ENCODE peak calls at places on chromosomes 5 and 9, in ten cellular contexts. Y is ovary; F is astrocyte of the spinal cord; X is OCI-LY7; M is dorsolateral prefrontal cortex; G is CD8-positive, alpha-beta T cell; I is fibroblast of mammary gland; D is right atrium auricular region; T is HL-60; R is fibroblast of lung. S is an unnamed sample.

GRCh38 chr5:26024774-26025173 is 1013.6 kb downstream of the CDH9 start:
- DNase-seq in Y (no peak), F (no peak), X (no peak), M (no peak), G (no peak), I (no peak), D (no peak), T (no peak), R (no peak), S (no peak)

GRCh38 chr5:78808380-78808779 is 159.8 kb upstream of the LHFPL2 start:
- DNase-seq in Y (no peak), F (no peak), X (no peak), M (no peak), G (no peak), I (no peak), D (no peak), T (no peak), R (no peak), S (no peak)

GRCh38 chr5:17257705-17258273 is 40.4 kb downstream of the BASP1 start:
- DNase-seq in Y (no peak), F (no peak), X (no peak), M (no peak), G (no peak), I (no peak), D (no peak), T (no peak), R (no peak), S (peak)

GRCh38 chr5:1722877-1723276 is 76.8 kb downstream of the MRPL36 start:
- DNase-seq in Y (no peak), F (no peak), X (no peak), M (no peak), G (no peak), I (no peak), D (peak), T (no peak), R (no peak), S (no peak)

GRCh38 chr5:112737472-112738179 is at the start of gene APC:
- DNase-seq in Y (peak), F (peak), X (peak), M (peak), G (peak), I (peak), D (peak), T (peak), R (peak), S (peak)

GRCh38 chr9:101479337-101480045 is 43.9 kb upstream of the ALDOB start:
- DNase-seq in Y (no peak), F (peak), X (no peak), M (no peak), G (no peak), I (no peak), D (no peak), T (no peak), R (no peak), S (no peak)

GRCh38 chr5:14265574-14265973 is 122.4 kb downstream of the TRIO start:
- DNase-seq in Y (no peak), F (peak), X (no peak), M (no peak), G (no peak), I (peak), D (no peak), T (no peak), R (peak), S (peak)

GRCh38 chr5:170633235-170634041 is 129.6 kb downstream of the KCNIP1 start:
- DNase-seq in Y (peak), F (peak), X (no peak), M (no peak), G (no peak), I (peak), D (peak), T (no peak), R (peak), S (peak)

GRCh38 chr5:7857361-7857760 is 6.4 kb upstream of the CFAP90 start:
- DNase-seq in Y (no peak), F (no peak), X (no peak), M (no peak), G (no peak), I (no peak), D (no peak), T (no peak), R (no peak), S (no peak)

GRCh38 chr5:100479079-100479688 is 56.0 kb upstream of the FAM174A start:
- DNase-seq in Y (no peak), F (peak), X (peak), M (no peak), G (no peak), I (peak), D (no peak), T (no peak), R (peak), S (peak)

GRCh38 chr5:139650031-139650688 is 2.0 kb downstream of the CXXC5 start:
- DNase-seq in Y (peak), F (peak), X (peak), M (peak), G (no peak), I (no peak), D (no peak), T (no peak), R (no peak), S (no peak)

GRCh38 chr5:113000466-113000865 is 23.9 kb downstream of the DCP2 start:
- DNase-seq in Y (no peak), F (peak), X (no peak), M (no peak), G (no peak), I (peak), D (no peak), T (no peak), R (no peak), S (no peak)

GRCh38 chr5:138650999-138651766 is 76.0 kb upstream of the HSPA9 start:
- DNase-seq in Y (no peak), F (no peak), X (no peak), M (no peak), G (no peak), I (no peak), D (no peak), T (no peak), R (no peak), S (no peak)

GRCh38 chr5:36073595-36074216 is 7.0 kb upstream of the UGT3A2 start:
- DNase-seq in Y (no peak), F (no peak), X (peak), M (no peak), G (no peak), I (no peak), D (no peak), T (peak), R (peak), S (peak)

GRCh38 chr9:121833061-121833460 is 181.6 kb downstream of the DAB2IP start:
- DNase-seq in Y (no peak), F (no peak), X (no peak), M (no peak), G (no peak), I (no peak), D (no peak), T (no peak), R (no peak), S (no peak)

GRCh38 chr5:1246711-1247431 is 21.7 kb downstream of the SLC6A18 start:
- DNase-seq in Y (no peak), F (no peak), X (peak), M (peak), G (no peak), I (peak), D (no peak), T (no peak), R (no peak), S (peak)

GRCh38 chr9:86082870-86083269 is 16.5 kb downstream of the GOLM1 start:
- DNase-seq in Y (no peak), F (peak), X (no peak), M (no peak), G (no peak), I (no peak), D (no peak), T (no peak), R (no peak), S (peak)

GRCh38 chr9:136656795-136657611 is 5.7 kb upstream of the EGFL7 start:
- DNase-seq in Y (no peak), F (no peak), X (no peak), M (no peak), G (no peak), I (no peak), D (no peak), T (peak), R (no peak), S (no peak)
- H3K4me3 ChIP-seq in Y (no peak), F (no peak), X (no peak), M (no peak), G (no peak), I (no peak), D (peak), T (no peak), R (no peak), S (no peak)

DNA sequence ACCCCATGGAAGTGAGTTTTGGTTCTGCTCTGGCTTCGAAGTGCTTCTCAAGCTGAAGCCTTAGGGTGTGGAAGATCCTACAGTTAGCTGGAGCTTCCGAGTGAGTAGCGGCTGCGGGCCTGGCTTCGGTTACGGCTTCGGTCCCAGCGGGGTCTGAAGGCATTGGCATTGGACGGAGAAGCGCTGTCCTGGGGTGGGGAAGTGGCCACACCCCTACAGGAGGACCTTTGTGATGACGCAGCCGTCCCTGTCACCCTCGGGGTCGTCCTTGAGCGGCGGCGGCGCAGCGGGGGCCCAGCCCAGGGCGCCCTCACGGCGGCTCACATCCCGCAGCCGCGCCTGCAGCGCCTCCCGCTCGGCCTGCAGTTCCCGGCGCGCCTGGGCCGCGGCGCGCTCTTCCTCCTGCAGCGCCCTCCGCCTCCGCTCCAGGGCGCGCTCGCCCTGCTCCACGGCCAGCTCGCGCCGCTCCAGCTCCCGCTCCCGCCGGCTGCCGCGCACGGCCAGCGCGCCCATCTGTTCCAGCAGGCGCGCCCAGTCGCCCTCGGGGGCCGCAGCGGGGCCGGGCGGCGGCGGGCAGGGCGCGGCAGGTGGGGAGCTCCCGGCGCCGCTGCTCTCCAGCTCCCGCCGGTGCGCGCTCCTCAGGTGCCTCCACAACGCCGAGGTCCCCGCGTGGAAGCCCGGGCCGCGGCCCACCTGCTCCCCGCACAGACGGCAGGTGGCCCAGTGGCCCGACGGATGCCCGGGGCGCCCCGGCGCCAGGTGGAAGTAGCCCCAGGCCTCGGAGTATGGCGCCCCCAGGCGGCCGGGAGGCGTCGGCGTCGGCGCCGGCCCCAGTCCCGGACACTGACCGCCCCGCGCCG is 9.9 kb downstream of the ZBED3 start:
- DNase-seq in Y (peak), F (peak), X (peak), M (peak), G (peak), I (peak), D (peak), T (peak), R (peak), S (peak)
- TF ChIP-seq CTCF in Y (peak), F (peak), X (peak), M (peak), G (peak), I (no peak), D (peak), T (peak), R (peak), S (peak)

DNA sequence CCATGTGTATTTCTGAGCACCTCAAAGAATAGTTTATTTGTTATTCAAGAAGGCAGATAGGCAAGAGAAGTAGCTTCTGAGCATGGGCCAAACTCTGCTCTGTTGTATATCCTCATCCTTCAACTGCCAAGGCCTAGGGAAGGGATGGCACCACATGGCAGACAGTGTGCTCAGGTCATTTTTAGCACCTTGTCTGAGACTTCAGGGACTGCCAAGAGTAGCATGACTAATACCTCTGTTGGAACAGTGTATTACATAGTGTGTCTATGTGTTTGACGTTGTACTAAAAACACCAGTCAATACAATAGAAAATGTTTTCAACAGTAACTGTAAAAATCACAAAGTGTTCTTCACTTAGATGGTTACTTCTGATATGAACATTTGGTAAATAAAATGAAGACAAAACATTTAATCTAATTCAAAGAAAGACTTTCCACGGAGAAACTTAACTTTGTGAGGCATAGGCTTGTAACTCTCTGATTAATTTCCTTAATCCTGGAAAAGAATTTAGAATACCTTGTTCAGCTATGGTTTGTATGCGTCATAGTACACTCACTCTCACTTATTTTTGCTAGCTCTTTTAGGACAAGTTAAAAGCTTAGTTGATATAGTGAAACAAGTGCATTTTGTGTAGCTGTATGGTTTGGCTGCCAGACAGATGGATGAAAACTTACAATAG is 318.4 kb upstream of the RIOK2 start:
- DNase-seq in Y (no peak), F (peak), X (no peak), M (no peak), G (no peak), I (peak), D (no peak), T (no peak), R (no peak), S (no peak)
- H3K4me3 ChIP-seq in Y (no peak), F (no peak), X (no peak), M (no peak), G (no peak), I (no peak), D (no peak), T (no peak), R (no peak), S (no peak)

DNA sequence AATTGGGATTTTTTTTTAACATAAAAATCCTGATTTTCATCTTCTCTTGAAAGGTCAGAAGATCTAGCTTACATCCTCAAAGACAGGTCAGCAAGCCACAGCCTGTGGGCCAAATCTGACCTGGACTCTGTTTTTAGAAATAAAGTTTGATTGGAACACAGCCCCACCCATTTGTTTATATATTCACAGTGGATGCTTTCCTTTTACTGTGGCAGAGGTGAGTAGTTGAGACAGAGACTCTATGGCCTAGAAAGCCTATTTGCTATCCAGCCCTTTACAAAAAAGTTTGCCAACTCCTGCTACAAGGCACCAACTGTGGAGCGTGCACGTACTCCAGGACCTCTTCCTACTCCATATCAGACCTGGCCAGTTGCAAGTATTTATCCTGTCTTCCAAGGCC is 13.4 kb upstream of the CCNJL start:
- DNase-seq in Y (no peak), F (no peak), X (no peak), M (no peak), G (no peak), I (no peak), D (no peak), T (no peak), R (no peak), S (no peak)
- TF ChIP-seq CTCF in Y (no peak), F (no peak), X (no peak), M (no peak), G (no peak), I (no peak), D (no peak), T (no peak), R (no peak), S (no peak)

DNA sequence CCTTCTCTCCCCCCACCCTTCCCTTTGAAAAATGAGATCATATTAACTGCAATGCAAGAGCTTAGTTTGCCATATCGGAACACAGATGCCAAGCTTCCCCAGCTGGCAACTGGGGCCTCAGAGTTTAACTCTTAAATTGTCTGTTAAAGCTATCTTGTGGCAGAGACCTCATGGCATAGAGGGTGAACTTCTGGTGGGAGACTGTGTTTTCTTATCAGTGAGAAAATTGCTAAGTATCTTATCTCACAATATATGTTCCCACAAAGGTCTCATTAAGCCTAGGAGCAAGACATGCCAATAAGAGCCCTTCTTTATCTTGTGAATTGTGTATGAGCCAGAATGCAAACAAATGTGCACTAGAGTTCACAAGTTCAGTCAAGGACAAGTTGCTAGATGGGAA is 12.4 kb downstream of the NFIB start:
- DNase-seq in Y (no peak), F (no peak), X (no peak), M (no peak), G (no peak), I (no peak), D (no peak), T (no peak), R (no peak), S (no peak)
- H3K4me3 ChIP-seq in Y (no peak), F (no peak), X (no peak), M (no peak), G (no peak), I (no peak), D (no peak), T (no peak), R (no peak), S (no peak)

S was measured in fibroblast of the aortic adventitia.